ENCODE peak calls at places on chromosomes 2 and 18, in eight cellular contexts. C is BJ, X is cardiac muscle cell, Y is HFFc6, E is cardiac fibroblast, M is body of pancreas, W is suprapubic skin, R is osteocyte. D is an unnamed sample.

GRCh38 chr2:10137053-10137843 is 14.7 kb downstream of the RRM2 start:
- DNase-seq in C (no peak), X (no peak), Y (no peak), E (peak), M (no peak), W (no peak), R (no peak), D (no peak)

GRCh38 chr2:212520340-212520739 is 18.3 kb downstream of the ERBB4 start:
- DNase-seq in C (no peak), X (no peak), Y (peak), E (peak), M (no peak), W (no peak), R (no peak), D (no peak)

GRCh38 chr18:74990563-74991081 is 218.3 kb downstream of the PTGR3 start:
- DNase-seq in C (no peak), X (peak), Y (no peak), E (no peak), M (no peak), W (no peak), R (no peak), D (no peak)

GRCh38 chr2:31859959-31860358 is 150.8 kb downstream of the MEMO1 start:
- DNase-seq in C (no peak), X (no peak), Y (no peak), E (peak), M (no peak), W (no peak), R (no peak), D (peak)

GRCh38 chr2:43169987-43170732 is 56.2 kb downstream of the ZFP36L2 start:
- DNase-seq in C (no peak), X (no peak), Y (no peak), E (no peak), M (peak), W (no peak), R (no peak), D (no peak)

GRCh38 chr2:9247177-9247576 is 40.6 kb downstream of the ASAP2 start:
- DNase-seq in C (no peak), X (no peak), Y (no peak), E (no peak), M (no peak), W (no peak), R (no peak), D (no peak)

GRCh38 chr18:12021596-12021995 is 40.3 kb downstream of the IMPA2 start:
- DNase-seq in C (no peak), X (no peak), Y (no peak), E (no peak), M (no peak), W (peak), R (no peak), D (no peak)

GRCh38 chr2:84938194-84938879 is 32.6 kb upstream of the KCMF1 start:
- DNase-seq in C (peak), X (no peak), Y (no peak), E (peak), M (no peak), W (no peak), R (no peak), D (no peak)

GRCh38 chr18:27844416-27844792 is 332.5 kb downstream of the CDH2 start:
- DNase-seq in C (peak), X (peak), Y (peak), E (peak), M (no peak), W (no peak), R (no peak), D (peak)

GRCh38 chr2:173037245-173038106 is 38.2 kb upstream of the MAP3K20 start:
- DNase-seq in C (no peak), X (peak), Y (no peak), E (peak), M (peak), W (no peak), R (no peak), D (peak)

GRCh38 chr2:147760984-147761383 is 83.8 kb upstream of the ACVR2A start:
- DNase-seq in C (no peak), X (no peak), Y (no peak), E (no peak), M (no peak), W (no peak), R (no peak), D (no peak)

GRCh38 chr18:808086-808485 is 4.0 kb downstream of the YES1 start:
- DNase-seq in C (no peak), X (peak), Y (no peak), E (peak), M (no peak), W (no peak), R (no peak), D (no peak)

GRCh38 chr2:203759692-203760365 is 53.4 kb downstream of the CD28 start:
- DNase-seq in C (peak), X (peak), Y (peak), E (peak), M (no peak), W (no peak), R (no peak), D (peak)

GRCh38 chr18:48889115-48889941 is 61.4 kb downstream of the SMAD7 start:
- DNase-seq in C (no peak), X (peak), Y (no peak), E (no peak), M (peak), W (no peak), R (no peak), D (peak)

GRCh38 chr2:16151281-16151570 is 210.9 kb downstream of the MYCN start:
- DNase-seq in C (no peak), X (no peak), Y (no peak), E (no peak), M (no peak), W (no peak), R (peak), D (no peak)

GRCh38 chr18:64082054-64082453 is 66.8 kb downstream of the LINC00305 start:
- DNase-seq in C (no peak), X (no peak), Y (no peak), E (no peak), M (no peak), W (no peak), R (no peak), D (no peak)

GRCh38 chr18:75783816-75784215 is 356.3 kb upstream of the SMIM21 start:
- DNase-seq in C (no peak), X (no peak), Y (no peak), E (no peak), M (no peak), W (no peak), R (no peak), D (no peak)

GRCh38 chr18:45890606-45891005 is 65.1 kb downstream of the SIGLEC15 start:
- DNase-seq in C (no peak), X (peak), Y (no peak), E (no peak), M (no peak), W (no peak), R (no peak), D (peak)

DNA sequence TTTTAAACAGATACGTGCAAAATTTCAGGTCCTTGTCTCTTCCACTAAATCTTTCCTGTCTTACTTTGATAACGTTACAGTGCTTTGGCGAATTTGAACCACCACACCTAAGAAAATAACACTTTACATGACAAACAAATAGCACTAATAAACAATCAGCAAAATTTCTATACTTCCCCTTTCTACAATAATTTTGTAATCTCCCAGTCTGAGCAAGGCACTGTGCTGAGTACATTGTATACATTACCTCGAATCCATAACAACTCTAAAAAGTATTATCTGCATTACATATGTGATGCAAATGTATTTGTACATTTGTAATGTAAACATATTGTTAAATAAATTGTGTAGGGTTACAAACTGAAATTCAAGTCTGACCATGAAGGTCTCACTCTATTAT is 49.9 kb downstream of the RTN4 start:
- DNase-seq in C (no peak), X (no peak), Y (no peak), E (no peak), M (no peak), W (no peak), R (no peak), D (no peak)
- TF ChIP-seq CTCF in C (no peak), X (no peak), Y (no peak), E (no peak), M (no peak), W (no peak), R (no peak), D (no peak)

GRCh38 chr18:36409779-36410178 is 112.3 kb downstream of the FHOD3 start:
- DNase-seq in C (no peak), X (no peak), Y (no peak), E (no peak), M (no peak), W (no peak), R (no peak), D (no peak)

GRCh38 chr18:36411745-36412168 is 114.2 kb downstream of the FHOD3 start:
- DNase-seq in C (no peak), X (peak), Y (peak), E (peak), M (no peak), W (no peak), R (no peak), D (peak)

GRCh38 chr18:36410346-36410745 is 112.8 kb downstream of the FHOD3 start:
- DNase-seq in C (no peak), X (no peak), Y (no peak), E (no peak), M (no peak), W (no peak), R (no peak), D (no peak)

GRCh38 chr18:36415606-36416005 is 118.1 kb downstream of the FHOD3 start:
- DNase-seq in C (no peak), X (no peak), Y (no peak), E (no peak), M (no peak), W (no peak), R (no peak), D (no peak)

DNA sequence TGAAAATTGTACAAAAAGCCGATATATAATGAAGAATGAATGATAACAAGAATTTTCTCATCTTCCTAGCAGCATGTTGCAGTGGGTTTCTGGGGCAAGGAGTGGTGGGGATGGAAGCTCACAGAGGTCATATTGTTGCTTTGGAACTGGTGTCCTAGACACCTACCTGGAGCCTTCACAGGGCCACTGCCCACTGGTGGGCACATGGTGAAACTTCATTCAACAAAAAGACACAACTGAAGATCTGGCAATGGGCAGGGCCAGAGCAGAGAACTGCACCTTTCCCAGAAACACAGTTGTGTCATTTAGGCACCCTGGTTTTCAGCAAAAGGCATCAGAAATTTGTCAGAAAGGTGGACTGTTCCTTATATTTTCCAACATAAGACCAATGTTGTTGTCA is 115.3 kb downstream of the FHOD3 start:
- DNase-seq in C (no peak), X (peak), Y (peak), E (peak), M (peak), W (no peak), R (no peak), D (peak)
- TF ChIP-seq CTCF in C (peak), X (peak), Y (peak), E (peak), M (no peak), W (no peak), R (peak), D (peak)

GRCh38 chr18:35032113-35032512 is 9.1 kb upstream of the MAPRE2 start:
- DNase-seq in C (no peak), X (no peak), Y (no peak), E (no peak), M (no peak), W (no peak), R (no peak), D (no peak)

GRCh38 chr18:35030234-35030989 is 10.8 kb upstream of the MAPRE2 start:
- DNase-seq in C (no peak), X (no peak), Y (no peak), E (no peak), M (no peak), W (no peak), R (no peak), D (no peak)

GRCh38 chr18:35029103-35029502 is 12.1 kb upstream of the MAPRE2 start:
- DNase-seq in C (peak), X (peak), Y (peak), E (peak), M (no peak), W (no peak), R (no peak), D (peak)

GRCh38 chr18:35028556-35028955 is 12.7 kb upstream of the MAPRE2 start:
- DNase-seq in C (no peak), X (peak), Y (no peak), E (peak), M (no peak), W (no peak), R (no peak), D (no peak)

GRCh38 chr18:35029770-35030169 is 11.4 kb upstream of the MAPRE2 start:
- DNase-seq in C (no peak), X (no peak), Y (no peak), E (peak), M (no peak), W (no peak), R (no peak), D (no peak)
- TF ChIP-seq CTCF in C (no peak), X (no peak), Y (peak), E (peak), M (no peak), W (no peak), R (no peak), D (peak)

DNA sequence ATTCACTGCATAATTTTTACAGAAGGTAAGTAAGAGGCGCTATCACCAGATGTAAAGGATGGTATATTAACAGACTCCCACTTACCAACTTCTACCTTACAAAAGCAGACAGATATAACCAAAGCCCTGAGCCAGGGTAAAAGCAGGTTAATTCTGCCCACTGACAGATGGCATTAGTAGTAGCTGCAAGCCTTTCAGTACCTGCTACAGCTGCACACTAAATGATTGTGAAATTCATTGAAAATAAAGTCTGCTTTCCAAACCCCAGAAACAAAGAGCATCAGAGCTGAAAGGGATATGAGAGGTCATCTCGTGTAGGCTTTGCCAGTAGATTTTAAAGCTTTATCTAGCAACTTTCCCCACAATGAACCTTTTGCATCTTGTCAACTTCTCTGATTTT is 271.2 kb upstream of the STON1 start:
- DNase-seq in C (no peak), X (no peak), Y (no peak), E (no peak), M (no peak), W (no peak), R (no peak), D (no peak)
- TF ChIP-seq CTCF in C (no peak), X (no peak), Y (no peak), E (no peak), M (no peak), W (no peak), R (no peak), D (no peak)

D was measured in fibroblast of villous mesenchyme.